ENCODE peak calls at places on chromosomes 12 and 14, in four cellular contexts. One of them, this sample, is unnamed.

GRCh38 chr14:90607141-90607540 is 209.1 kb downstream of the TTC7B start:
- DNase-seq in GM20000: no peak
- DNase-seq in GM13976: no peak
- DNase-seq in lower leg skin: no peak
- DNase-seq in this sample: no peak

GRCh38 chr14:91078095-91078737 is 17.8 kb upstream of the RPS6KA5 start:
- DNase-seq in GM13976: peak
- DNase-seq in lower leg skin: peak
- DNase-seq in GM20000: peak
- DNase-seq in this sample: no peak

GRCh38 chr14:103329421-103330347 is 4.4 kb upstream of the EIF5 start:
- DNase-seq in GM20000: no peak
- DNase-seq in GM13976: no peak
- DNase-seq in lower leg skin: peak
- DNase-seq in this sample: no peak

GRCh38 chr14:81453166-81453766 is 53.1 kb upstream of the STON2 start:
- DNase-seq in GM13976: peak
- DNase-seq in lower leg skin: no peak
- DNase-seq in GM20000: peak
- DNase-seq in this sample: no peak

GRCh38 chr12:26032719-26033241 is 74.3 kb downstream of the RASSF8 start:
- DNase-seq in GM13976: no peak
- DNase-seq in lower leg skin: no peak
- DNase-seq in GM20000: no peak
- DNase-seq in this sample: no peak

GRCh38 chr12:53967451-53968059 is 5.4 kb upstream of the HOXC11 start:
- DNase-seq in GM13976: no peak
- DNase-seq in GM20000: no peak
- DNase-seq in lower leg skin: no peak
- DNase-seq in this sample: no peak

GRCh38 chr14:98950356-98950895 is 321.6 kb downstream of the BCL11B start:
- DNase-seq in GM13976: no peak
- DNase-seq in lower leg skin: peak
- DNase-seq in GM20000: no peak
- DNase-seq in this sample: no peak

GRCh38 chr12:19775241-19775640 is 335.9 kb downstream of the AEBP2 start:
- DNase-seq in GM13976: no peak
- DNase-seq in GM20000: no peak
- DNase-seq in lower leg skin: no peak
- DNase-seq in this sample: no peak

GRCh38 chr12:93894391-93895095 is 217.4 kb downstream of the CRADD start:
- DNase-seq in GM20000: no peak
- DNase-seq in GM13976: no peak
- DNase-seq in lower leg skin: peak
- DNase-seq in this sample: peak

GRCh38 chr12:123548107-123548506 is 14.6 kb upstream of the RILPL1 start:
- DNase-seq in GM20000: no peak
- DNase-seq in lower leg skin: no peak
- DNase-seq in GM13976: no peak
- DNase-seq in this sample: no peak

GRCh38 chr14:96095581-96096476 is 56.7 kb downstream of the C14orf132 start:
- DNase-seq in lower leg skin: peak
- DNase-seq in GM13976: no peak
- DNase-seq in GM20000: no peak
- DNase-seq in this sample: peak

GRCh38 chr14:33592298-33592697 is 358.6 kb downstream of the EGLN3 start:
- DNase-seq in GM13976: no peak
- DNase-seq in lower leg skin: no peak
- DNase-seq in GM20000: no peak
- DNase-seq in this sample: no peak

GRCh38 chr12:96876966-96877365 is 30.1 kb upstream of the NEDD1 start:
- DNase-seq in GM13976: no peak
- DNase-seq in lower leg skin: no peak
- DNase-seq in GM20000: no peak
- DNase-seq in this sample: no peak

GRCh38 chr12:53232641-53233538 is 881 bp upstream of the RARG start:
- DNase-seq in GM13976: peak
- DNase-seq in GM20000: no peak
- DNase-seq in lower leg skin: peak
- DNase-seq in this sample: no peak

GRCh38 chr12:55470088-55470830 is at the start of gene OR6C70:
- DNase-seq in GM20000: no peak
- DNase-seq in lower leg skin: no peak
- DNase-seq in GM13976: no peak
- DNase-seq in this sample: no peak

GRCh38 chr12:33634544-33634943 is 194.9 kb upstream of the SYT10 start:
- DNase-seq in lower leg skin: no peak
- DNase-seq in GM20000: no peak
- DNase-seq in GM13976: no peak
- DNase-seq in this sample: no peak

GRCh38 chr12:52682381-52682660 is 2.1 kb upstream of the KRT1 start:
- DNase-seq in lower leg skin: no peak
- DNase-seq in GM20000: no peak
- DNase-seq in GM13976: no peak
- DNase-seq in this sample: no peak

GRCh38 chr12:64943686-64944085 is 119.2 kb downstream of the TBC1D30 start:
- DNase-seq in GM13976: no peak
- DNase-seq in GM20000: no peak
- DNase-seq in lower leg skin: no peak
- DNase-seq in this sample: no peak

GRCh38 chr12:27012239-27012981 is 1.8 kb downstream of the TM7SF3 start:
- DNase-seq in GM13976: no peak
- DNase-seq in lower leg skin: no peak
- DNase-seq in GM20000: no peak
- DNase-seq in this sample: no peak

GRCh38 chr14:100317897-100318808 is 5.0 kb upstream of the SLC25A47 start:
- DNase-seq in GM20000: peak
- DNase-seq in GM13976: peak
- DNase-seq in lower leg skin: peak
- DNase-seq in this sample: no peak

GRCh38 chr14:104383931-104384775 is 195.4 kb upstream of the C14orf180 start:
- DNase-seq in GM20000: no peak
- DNase-seq in GM13976: peak
- DNase-seq in lower leg skin: no peak
- DNase-seq in this sample: no peak

GRCh38 chr14:38255673-38256357 is at the start of gene CLEC14A:
- DNase-seq in lower leg skin: peak
- DNase-seq in GM13976: peak
- DNase-seq in GM20000: no peak
- DNase-seq in this sample: no peak

GRCh38 chr12:65200007-65200665 is 30.8 kb downstream of the LEMD3 start:
- DNase-seq in GM13976: no peak
- DNase-seq in lower leg skin: no peak
- DNase-seq in GM20000: no peak
- DNase-seq in this sample: no peak

GRCh38 chr12:55631056-55631455 is 5.6 kb upstream of the OR10P1 start:
- DNase-seq in GM13976: no peak
- DNase-seq in GM20000: no peak
- DNase-seq in lower leg skin: no peak
- DNase-seq in this sample: no peak

GRCh38 chr12:3205742-3206519 is 128.8 kb downstream of the TSPAN9 start:
- DNase-seq in GM13976: no peak
- DNase-seq in GM20000: no peak
- DNase-seq in lower leg skin: no peak
- DNase-seq in this sample: no peak

GRCh38 chr14:105864651-105865265 is 338.4 kb downstream of the TMEM121 start:
- DNase-seq in lower leg skin: peak
- DNase-seq in GM13976: no peak
- DNase-seq in GM20000: no peak
- DNase-seq in this sample: peak

GRCh38 chr12:25054783-25055144 is 105.9 kb upstream of the BCAT1 start:
- DNase-seq in GM13976: no peak
- DNase-seq in GM20000: no peak
- DNase-seq in lower leg skin: no peak
- DNase-seq in this sample: no peak

GRCh38 chr14:30227436-30227835 is 299.8 kb upstream of the PRKD1 start:
- DNase-seq in GM20000: no peak
- DNase-seq in GM13976: no peak
- DNase-seq in lower leg skin: no peak
- DNase-seq in this sample: no peak

GRCh38 chr12:114668151-114668891 is 15.7 kb downstream of the TBX3 start:
- DNase-seq in GM20000: peak
- DNase-seq in GM13976: peak
- DNase-seq in lower leg skin: peak
- DNase-seq in this sample: no peak

GRCh38 chr12:55847603-55848329 is 5.0 kb upstream of the MMP19 start:
- DNase-seq in GM13976: no peak
- DNase-seq in lower leg skin: peak
- DNase-seq in GM20000: no peak
- DNase-seq in this sample: peak

GRCh38 chr12:77925536-77926108 is 94.9 kb downstream of the NAV3 start:
- DNase-seq in GM20000: peak
- DNase-seq in lower leg skin: peak
- DNase-seq in GM13976: peak
- DNase-seq in this sample: peak

GRCh38 chr14:69077841-69078240 is 75.1 kb downstream of the DCAF5 start:
- DNase-seq in lower leg skin: no peak
- DNase-seq in GM13976: no peak
- DNase-seq in GM20000: no peak
- DNase-seq in this sample: no peak

GRCh38 chr14:21299562-21300130 is 19.8 kb downstream of the RPGRIP1 start:
- DNase-seq in GM20000: no peak
- DNase-seq in GM13976: no peak
- DNase-seq in lower leg skin: no peak
- DNase-seq in this sample: no peak

GRCh38 chr12:95790912-95791849 is 617 bp upstream of the NTN4 start:
- DNase-seq in GM13976: peak
- DNase-seq in lower leg skin: peak
- DNase-seq in GM20000: peak
- DNase-seq in this sample: peak

GRCh38 chr12:14200598-14200997 is 164.9 kb upstream of the ATF7IP start:
- DNase-seq in lower leg skin: no peak
- DNase-seq in GM20000: no peak
- DNase-seq in GM13976: no peak
- DNase-seq in this sample: no peak

GRCh38 chr12:67519824-67520433 is 128.6 kb upstream of the DYRK2 start:
- DNase-seq in lower leg skin: no peak
- DNase-seq in GM20000: no peak
- DNase-seq in GM13976: no peak
- DNase-seq in this sample: no peak

GRCh38 chr14:104757238-104757585 is 4.3 kb downstream of the SIVA1 start:
- DNase-seq in GM20000: no peak
- DNase-seq in GM13976: no peak
- DNase-seq in lower leg skin: no peak
- DNase-seq in this sample: no peak

GRCh38 chr12:112425582-112426382 is 7.0 kb downstream of the PTPN11 start:
- DNase-seq in GM20000: no peak
- DNase-seq in GM13976: no peak
- DNase-seq in lower leg skin: no peak
- DNase-seq in this sample: no peak

GRCh38 chr14:55847766-55848165 is 267.8 kb downstream of the KTN1 start:
- DNase-seq in lower leg skin: no peak
- DNase-seq in GM20000: no peak
- DNase-seq in GM13976: no peak
- DNase-seq in this sample: no peak

GRCh38 chr12:50062733-50063452 is 5.5 kb downstream of the ASIC1 start:
- DNase-seq in GM13976: no peak
- DNase-seq in lower leg skin: no peak
- DNase-seq in GM20000: no peak
- DNase-seq in this sample: no peak
- TF ChIP-seq CTCF in GM13976: no peak
- TF ChIP-seq CTCF in lower leg skin: no peak
- TF ChIP-seq CTCF in GM20000: no peak
- TF ChIP-seq CTCF in this sample: no peak

DNA sequence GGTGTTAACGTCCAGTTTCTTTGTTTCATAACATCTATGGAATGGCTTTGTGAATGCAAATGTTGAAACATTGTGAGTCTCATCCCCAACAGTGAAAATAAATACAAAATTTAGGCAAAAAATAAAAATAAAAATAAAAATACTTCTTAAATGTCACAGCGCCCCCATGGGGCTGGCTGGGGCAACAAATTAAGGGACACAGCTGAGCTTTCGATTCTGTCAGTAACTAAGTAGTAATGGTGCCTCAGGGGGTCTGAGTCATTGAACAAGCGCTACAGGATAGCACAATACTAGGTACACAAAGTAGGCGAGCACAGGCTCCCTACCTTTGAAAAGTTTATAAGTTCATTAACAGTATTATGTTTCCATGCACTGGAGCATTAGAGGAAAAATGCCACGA is 667.3 kb downstream of the DIO2 start:
- DNase-seq in GM20000: no peak
- DNase-seq in lower leg skin: no peak
- DNase-seq in GM13976: no peak
- DNase-seq in this sample: no peak
- TF ChIP-seq CTCF in GM20000: no peak
- TF ChIP-seq CTCF in lower leg skin: no peak
- TF ChIP-seq CTCF in GM13976: no peak
- TF ChIP-seq CTCF in this sample: peak

GRCh38 chr12:16165506-16165905 is 112.0 kb downstream of the SLC15A5 start:
- DNase-seq in GM20000: peak
- DNase-seq in GM13976: no peak
- DNase-seq in lower leg skin: no peak
- DNase-seq in this sample: no peak
- TF ChIP-seq CTCF in GM20000: no peak
- TF ChIP-seq CTCF in GM13976: peak
- TF ChIP-seq CTCF in lower leg skin: no peak
- TF ChIP-seq CTCF in this sample: peak

GRCh38 chr12:11698729-11699128 is 49.3 kb downstream of the ETV6 start:
- DNase-seq in GM13976: no peak
- DNase-seq in lower leg skin: no peak
- DNase-seq in GM20000: no peak
- DNase-seq in this sample: no peak
- TF ChIP-seq CTCF in GM13976: no peak
- TF ChIP-seq CTCF in lower leg skin: no peak
- TF ChIP-seq CTCF in GM20000: no peak
- TF ChIP-seq CTCF in this sample: no peak